ENCODE peak calls at places on chromosomes 6 and 20, in nine cellular contexts. One of them, this sample, is unnamed.
A peak's percentile ranks its signal among the peaks of the same experiment; 100 is the strongest.

GRCh38 chr6:168070804-168071203 is 8.2 kb downstream of the FRMD1 start:
- DNase-seq in tibial artery: no peak
- DNase-seq in endothelial cell: no peak
- DNase-seq in MCF 10A: no peak
- DNase-seq in NCI-H524 treated with DMSO at 0.1 percent for 48 hours: no peak
- DNase-seq in HFFc6: no peak
- DNase-seq in GM13977: no peak
- DNase-seq in AML-193: no peak
- DNase-seq in AG09319: no peak
- DNase-seq in this sample: no peak

GRCh38 chr6:109424946-109425345 is 15.5 kb downstream of the PPIL6 start:
- DNase-seq in tibial artery: no peak
- DNase-seq in endothelial cell: no peak
- DNase-seq in MCF 10A: no peak
- DNase-seq in NCI-H524 treated with DMSO at 0.1 percent for 48 hours: no peak
- DNase-seq in HFFc6: no peak
- DNase-seq in GM13977: no peak
- DNase-seq in AML-193: no peak
- DNase-seq in AG09319: no peak
- DNase-seq in this sample: no peak

GRCh38 chr6:45310118-45310788 is 17.9 kb upstream of the RUNX2 start:
- DNase-seq in tibial artery: no peak
- DNase-seq in endothelial cell: peak; percentile 9
- DNase-seq in MCF 10A: peak; percentile 1
- DNase-seq in NCI-H524 treated with DMSO at 0.1 percent for 48 hours: no peak
- DNase-seq in HFFc6: no peak
- DNase-seq in GM13977: no peak
- DNase-seq in AML-193: no peak
- DNase-seq in AG09319: no peak
- DNase-seq in this sample: no peak

GRCh38 chr6:169859978-169860703 is 108.7 kb downstream of the ERMARD start:
- DNase-seq in tibial artery: no peak
- DNase-seq in endothelial cell: no peak
- DNase-seq in MCF 10A: no peak
- DNase-seq in NCI-H524 treated with DMSO at 0.1 percent for 48 hours: no peak
- DNase-seq in HFFc6: no peak
- DNase-seq in GM13977: no peak
- DNase-seq in AML-193: no peak
- DNase-seq in AG09319: no peak
- DNase-seq in this sample: no peak

GRCh38 chr20:38623061-38623460 is 21.5 kb downstream of the ARHGAP40 start:
- DNase-seq in tibial artery: no peak
- DNase-seq in endothelial cell: no peak
- DNase-seq in MCF 10A: no peak
- DNase-seq in NCI-H524 treated with DMSO at 0.1 percent for 48 hours: no peak
- DNase-seq in HFFc6: peak; percentile 42
- DNase-seq in GM13977: no peak
- DNase-seq in AML-193: no peak
- DNase-seq in AG09319: no peak
- DNase-seq in this sample: no peak

GRCh38 chr20:49501917-49502316 is 19.4 kb upstream of the KCNB1 start:
- DNase-seq in tibial artery: no peak
- DNase-seq in endothelial cell: no peak
- DNase-seq in MCF 10A: no peak
- DNase-seq in NCI-H524 treated with DMSO at 0.1 percent for 48 hours: no peak
- DNase-seq in HFFc6: no peak
- DNase-seq in GM13977: no peak
- DNase-seq in AML-193: no peak
- DNase-seq in AG09319: no peak
- DNase-seq in this sample: no peak

GRCh38 chr6:14665827-14666724 is 548.5 kb downstream of the CD83 start:
- DNase-seq in tibial artery: peak; percentile 68
- DNase-seq in endothelial cell: no peak
- DNase-seq in MCF 10A: peak; percentile 95
- DNase-seq in NCI-H524 treated with DMSO at 0.1 percent for 48 hours: no peak
- DNase-seq in HFFc6: peak; percentile 92
- DNase-seq in GM13977: peak; percentile 33
- DNase-seq in AML-193: peak; percentile 46
- DNase-seq in AG09319: peak; percentile 31
- DNase-seq in this sample: peak; percentile 79

GRCh38 chr6:14584450-14584849 is 466.9 kb downstream of the CD83 start:
- DNase-seq in tibial artery: no peak
- DNase-seq in endothelial cell: no peak
- DNase-seq in MCF 10A: no peak
- DNase-seq in NCI-H524 treated with DMSO at 0.1 percent for 48 hours: no peak
- DNase-seq in HFFc6: no peak
- DNase-seq in GM13977: no peak
- DNase-seq in AML-193: no peak
- DNase-seq in AG09319: no peak
- DNase-seq in this sample: no peak

GRCh38 chr6:16903470-16903869 is 142.2 kb upstream of the ATXN1 start:
- DNase-seq in tibial artery: no peak
- DNase-seq in endothelial cell: no peak
- DNase-seq in MCF 10A: peak; percentile 11
- DNase-seq in NCI-H524 treated with DMSO at 0.1 percent for 48 hours: no peak
- DNase-seq in HFFc6: peak; percentile 66
- DNase-seq in GM13977: no peak
- DNase-seq in AML-193: no peak
- DNase-seq in AG09319: no peak
- DNase-seq in this sample: no peak

GRCh38 chr6:52284131-52284459 is 447 bp downstream of the MCM3 start:
- DNase-seq in tibial artery: no peak
- DNase-seq in endothelial cell: peak; percentile 66
- DNase-seq in MCF 10A: peak; percentile 34
- DNase-seq in NCI-H524 treated with DMSO at 0.1 percent for 48 hours: peak; percentile 13
- DNase-seq in HFFc6: peak; percentile 4
- DNase-seq in GM13977: no peak
- DNase-seq in AML-193: no peak
- DNase-seq in AG09319: no peak
- DNase-seq in this sample: no peak

GRCh38 chr6:15881150-15881549 is 218.3 kb upstream of the DTNBP1 start:
- DNase-seq in tibial artery: no peak
- DNase-seq in endothelial cell: no peak
- DNase-seq in MCF 10A: no peak
- DNase-seq in NCI-H524 treated with DMSO at 0.1 percent for 48 hours: no peak
- DNase-seq in HFFc6: no peak
- DNase-seq in GM13977: no peak
- DNase-seq in AML-193: peak; percentile 88
- DNase-seq in AG09319: no peak
- DNase-seq in this sample: no peak

GRCh38 chr6:47187883-47188587 is 121.7 kb downstream of the TNFRSF21 start:
- DNase-seq in tibial artery: no peak
- DNase-seq in endothelial cell: no peak
- DNase-seq in MCF 10A: no peak
- DNase-seq in NCI-H524 treated with DMSO at 0.1 percent for 48 hours: no peak
- DNase-seq in HFFc6: peak; percentile 46
- DNase-seq in GM13977: no peak
- DNase-seq in AML-193: no peak
- DNase-seq in AG09319: peak; percentile 48
- DNase-seq in this sample: no peak

GRCh38 chr20:16393836-16394235 is 179.4 kb downstream of the KIF16B start:
- DNase-seq in tibial artery: no peak
- DNase-seq in endothelial cell: no peak
- DNase-seq in MCF 10A: no peak
- DNase-seq in NCI-H524 treated with DMSO at 0.1 percent for 48 hours: no peak
- DNase-seq in HFFc6: no peak
- DNase-seq in GM13977: no peak
- DNase-seq in AML-193: no peak
- DNase-seq in AG09319: no peak
- DNase-seq in this sample: no peak

GRCh38 chr6:56278186-56278585 is 30.8 kb upstream of the COL21A1 start:
- DNase-seq in tibial artery: no peak
- DNase-seq in endothelial cell: no peak
- DNase-seq in MCF 10A: no peak
- DNase-seq in NCI-H524 treated with DMSO at 0.1 percent for 48 hours: no peak
- DNase-seq in HFFc6: no peak
- DNase-seq in GM13977: no peak
- DNase-seq in AML-193: no peak
- DNase-seq in AG09319: no peak
- DNase-seq in this sample: no peak

GRCh38 chr6:135014353-135014832 is 40.2 kb downstream of the HBS1L start:
- DNase-seq in tibial artery: no peak
- DNase-seq in endothelial cell: no peak
- DNase-seq in MCF 10A: no peak
- DNase-seq in NCI-H524 treated with DMSO at 0.1 percent for 48 hours: no peak
- DNase-seq in HFFc6: no peak
- DNase-seq in GM13977: peak; percentile 50
- DNase-seq in AML-193: no peak
- DNase-seq in AG09319: no peak
- DNase-seq in this sample: no peak

GRCh38 chr20:19786311-19786710 is 28.3 kb downstream of the RIN2 start:
- DNase-seq in tibial artery: peak; percentile 71
- DNase-seq in endothelial cell: no peak
- DNase-seq in MCF 10A: peak; percentile 93
- DNase-seq in NCI-H524 treated with DMSO at 0.1 percent for 48 hours: peak; percentile 85
- DNase-seq in HFFc6: peak; percentile 81
- DNase-seq in GM13977: no peak
- DNase-seq in AML-193: peak; percentile 20
- DNase-seq in AG09319: peak; percentile 91
- DNase-seq in this sample: peak; percentile 94

GRCh38 chr20:3890410-3890751 is 1.2 kb downstream of the PANK2 start:
- DNase-seq in tibial artery: no peak
- DNase-seq in endothelial cell: no peak
- DNase-seq in MCF 10A: peak; percentile 47
- DNase-seq in NCI-H524 treated with DMSO at 0.1 percent for 48 hours: no peak
- DNase-seq in HFFc6: no peak
- DNase-seq in GM13977: no peak
- DNase-seq in AML-193: peak; percentile 30
- DNase-seq in AG09319: no peak
- DNase-seq in this sample: no peak

GRCh38 chr20:53691060-53691810 is 97.6 kb upstream of the ZNF217 start:
- DNase-seq in tibial artery: no peak
- DNase-seq in endothelial cell: no peak
- DNase-seq in MCF 10A: no peak
- DNase-seq in NCI-H524 treated with DMSO at 0.1 percent for 48 hours: no peak
- DNase-seq in HFFc6: no peak
- DNase-seq in GM13977: no peak
- DNase-seq in AML-193: no peak
- DNase-seq in AG09319: no peak
- DNase-seq in this sample: no peak

GRCh38 chr6:118804091-118804490 is 89.9 kb upstream of the ASF1A start:
- DNase-seq in tibial artery: no peak
- DNase-seq in endothelial cell: no peak
- DNase-seq in MCF 10A: no peak
- DNase-seq in NCI-H524 treated with DMSO at 0.1 percent for 48 hours: no peak
- DNase-seq in HFFc6: no peak
- DNase-seq in GM13977: no peak
- DNase-seq in AML-193: no peak
- DNase-seq in AG09319: no peak
- DNase-seq in this sample: no peak

GRCh38 chr20:38902601-38903000 is 23.6 kb upstream of the FAM83D start:
- DNase-seq in tibial artery: no peak
- DNase-seq in endothelial cell: no peak
- DNase-seq in MCF 10A: no peak
- DNase-seq in NCI-H524 treated with DMSO at 0.1 percent for 48 hours: no peak
- DNase-seq in HFFc6: no peak
- DNase-seq in GM13977: no peak
- DNase-seq in AML-193: no peak
- DNase-seq in AG09319: no peak
- DNase-seq in this sample: no peak

GRCh38 chr6:5159162-5159561 is 74.0 kb downstream of the PPP1R3G start:
- DNase-seq in tibial artery: no peak
- DNase-seq in endothelial cell: no peak
- DNase-seq in MCF 10A: no peak
- DNase-seq in NCI-H524 treated with DMSO at 0.1 percent for 48 hours: no peak
- DNase-seq in HFFc6: no peak
- DNase-seq in GM13977: no peak
- DNase-seq in AML-193: no peak
- DNase-seq in AG09319: no peak
- DNase-seq in this sample: no peak

GRCh38 chr6:145736854-145737181 is 1.5 kb upstream of the EPM2A start:
- DNase-seq in tibial artery: no peak
- DNase-seq in endothelial cell: no peak
- DNase-seq in MCF 10A: no peak
- DNase-seq in NCI-H524 treated with DMSO at 0.1 percent for 48 hours: no peak
- DNase-seq in HFFc6: peak; percentile 34
- DNase-seq in GM13977: no peak
- DNase-seq in AML-193: no peak
- DNase-seq in AG09319: no peak
- DNase-seq in this sample: no peak